ENCODE peak calls at places on chromosome 7, in nine cellular contexts. One of them, this sample, is unnamed.
A peak's percentile ranks its signal among the peaks of the same experiment; 100 is the strongest.

GRCh38 chr7:116988363-116988989 is 35.2 kb downstream of the ST7 start:
- DNase-seq in spleen: no peak
- DNase-seq in AML-193: peak; percentile 38
- DNase-seq in HCEC 1CT: no peak
- DNase-seq in HS-5: no peak
- DNase-seq in left lung: no peak
- DNase-seq in EL: no peak
- DNase-seq in psoas muscle: no peak
- DNase-seq in LNCaP clone FGC: no peak
- DNase-seq in this sample: no peak

GRCh38 chr7:116455009-116455408 is 44.5 kb upstream of the CAV2 start:
- DNase-seq in left lung: no peak
- DNase-seq in HS-5: peak; percentile 69
- DNase-seq in spleen: no peak
- DNase-seq in HCEC 1CT: peak; percentile 77
- DNase-seq in EL: peak; percentile 71
- DNase-seq in psoas muscle: no peak
- DNase-seq in AML-193: no peak
- DNase-seq in LNCaP clone FGC: no peak
- DNase-seq in this sample: peak; percentile 69

GRCh38 chr7:2099036-2099957 is 133.4 kb downstream of the MAD1L1 start:
- DNase-seq in HCEC 1CT: no peak
- DNase-seq in EL: peak; percentile 67
- DNase-seq in AML-193: no peak
- DNase-seq in psoas muscle: no peak
- DNase-seq in LNCaP clone FGC: no peak
- DNase-seq in spleen: peak; percentile 83
- DNase-seq in left lung: no peak
- DNase-seq in HS-5: no peak
- DNase-seq in this sample: peak; percentile 58

GRCh38 chr7:18513343-18513742 is 17.8 kb downstream of the HDAC9 start:
- DNase-seq in LNCaP clone FGC: no peak
- DNase-seq in HS-5: no peak
- DNase-seq in spleen: no peak
- DNase-seq in psoas muscle: no peak
- DNase-seq in left lung: no peak
- DNase-seq in AML-193: no peak
- DNase-seq in EL: no peak
- DNase-seq in HCEC 1CT: no peak
- DNase-seq in this sample: no peak

GRCh38 chr7:40799-41750 is 151.3 kb upstream of the FAM20C start:
- DNase-seq in left lung: peak; percentile 41
- DNase-seq in HCEC 1CT: no peak
- DNase-seq in LNCaP clone FGC: no peak
- DNase-seq in psoas muscle: peak; percentile 30
- DNase-seq in EL: no peak
- DNase-seq in AML-193: no peak
- DNase-seq in spleen: peak; percentile 63
- DNase-seq in HS-5: no peak
- DNase-seq in this sample: no peak

GRCh38 chr7:43904533-43905208 is 1.7 kb downstream of the URGCP start:
- DNase-seq in HCEC 1CT: peak; percentile 18
- DNase-seq in spleen: no peak
- DNase-seq in LNCaP clone FGC: no peak
- DNase-seq in AML-193: no peak
- DNase-seq in HS-5: peak; percentile 30
- DNase-seq in left lung: no peak
- DNase-seq in EL: peak; percentile 42
- DNase-seq in psoas muscle: no peak
- DNase-seq in this sample: peak; percentile 57

GRCh38 chr7:37428681-37429434 is 19.8 kb downstream of the ELMO1 start:
- DNase-seq in EL: no peak
- DNase-seq in spleen: no peak
- DNase-seq in psoas muscle: no peak
- DNase-seq in HS-5: no peak
- DNase-seq in left lung: no peak
- DNase-seq in AML-193: no peak
- DNase-seq in HCEC 1CT: no peak
- DNase-seq in LNCaP clone FGC: no peak
- DNase-seq in this sample: no peak

GRCh38 chr7:31497501-31497900 is 16.4 kb upstream of the ITPRID1 start:
- DNase-seq in LNCaP clone FGC: no peak
- DNase-seq in left lung: no peak
- DNase-seq in EL: no peak
- DNase-seq in HS-5: no peak
- DNase-seq in spleen: no peak
- DNase-seq in psoas muscle: no peak
- DNase-seq in HCEC 1CT: no peak
- DNase-seq in AML-193: no peak
- DNase-seq in this sample: no peak

GRCh38 chr7:29289156-29290021 is 94.8 kb downstream of the CHN2 start:
- DNase-seq in AML-193: peak; percentile 64
- DNase-seq in psoas muscle: peak; percentile 67
- DNase-seq in spleen: peak; percentile 76
- DNase-seq in LNCaP clone FGC: no peak
- DNase-seq in EL: peak; percentile 14
- DNase-seq in HS-5: no peak
- DNase-seq in HCEC 1CT: no peak
- DNase-seq in left lung: no peak
- DNase-seq in this sample: no peak

GRCh38 chr7:134695321-134695860 is 48.7 kb downstream of the BPGM start:
- DNase-seq in HS-5: no peak
- DNase-seq in psoas muscle: no peak
- DNase-seq in HCEC 1CT: peak; percentile 35
- DNase-seq in spleen: no peak
- DNase-seq in LNCaP clone FGC: no peak
- DNase-seq in left lung: no peak
- DNase-seq in EL: peak; percentile 77
- DNase-seq in AML-193: no peak
- DNase-seq in this sample: peak; percentile 76

GRCh38 chr7:26508917-26509316 is 217.3 kb downstream of the SNX10 start:
- DNase-seq in left lung: no peak
- DNase-seq in LNCaP clone FGC: no peak
- DNase-seq in spleen: no peak
- DNase-seq in psoas muscle: no peak
- DNase-seq in HCEC 1CT: no peak
- DNase-seq in EL: no peak
- DNase-seq in AML-193: no peak
- DNase-seq in HS-5: no peak
- DNase-seq in this sample: no peak

GRCh38 chr7:19969859-19970493 is 196.6 kb upstream of the TMEM196 start:
- DNase-seq in AML-193: no peak
- DNase-seq in spleen: no peak
- DNase-seq in HS-5: no peak
- DNase-seq in LNCaP clone FGC: no peak
- DNase-seq in HCEC 1CT: peak; percentile 46
- DNase-seq in EL: peak; percentile 67
- DNase-seq in psoas muscle: no peak
- DNase-seq in left lung: no peak
- DNase-seq in this sample: no peak

GRCh38 chr7:4712371-4713182 is 30.5 kb downstream of the FOXK1 start:
- DNase-seq in HCEC 1CT: no peak
- DNase-seq in EL: peak; percentile 63
- DNase-seq in left lung: no peak
- DNase-seq in spleen: no peak
- DNase-seq in HS-5: no peak
- DNase-seq in psoas muscle: no peak
- DNase-seq in AML-193: no peak
- DNase-seq in LNCaP clone FGC: peak; percentile 45
- DNase-seq in this sample: peak; percentile 56

This sample was measured in HFFc6.